ENCODE peak calls at places on chromosomes 3 and 15, in four cellular contexts. Q is progenitor cell of endocrine pancreas, Y is endothelial cell, W is foreskin fibroblast. R is an unnamed sample.
A peak's percentile ranks its signal among the peaks of the same experiment; 100 is the strongest.

GRCh38 chr3:161149529-161149928 is 44.4 kb upstream of the B3GALNT1 start:
- DNase-seq in Q (no peak), Y (no peak), W (peak; percentile 15), R (no peak)

GRCh38 chr15:49075876-49076275 is 29.6 kb upstream of the SECISBP2L start:
- DNase-seq in Q (no peak), Y (no peak), W (no peak), R (no peak)

GRCh38 chr3:159872374-159873109 is 116.1 kb upstream of the IL12A start:
- DNase-seq in Q (no peak), Y (no peak), W (peak; percentile 78), R (no peak)

GRCh38 chr3:87350367-87351199 is 74.2 kb upstream of the POU1F1 start:
- DNase-seq in Q (no peak), Y (peak; percentile 9), W (peak; percentile 28), R (peak; percentile 7)

GRCh38 chr15:55588070-55588817 is at the start of gene PYGO1:
- DNase-seq in Q (peak; percentile 56), Y (peak; percentile 68), W (peak; percentile 54), R (peak; percentile 77)

GRCh38 chr3:112793311-112794081 is 53.2 kb downstream of the CD200R1L start:
- DNase-seq in Q (no peak), Y (no peak), W (no peak), R (no peak)

GRCh38 chr15:74928771-74929198 is 9.1 kb downstream of the COX5A start:
- DNase-seq in Q (no peak), Y (no peak), W (no peak), R (no peak)

GRCh38 chr15:101121511-101122090 is 130.2 kb downstream of the CHSY1 start:
- DNase-seq in Q (peak; percentile 22), Y (peak; percentile 56), W (peak; percentile 54), R (peak; percentile 69)

GRCh38 chr3:8840556-8840955 is 71.1 kb upstream of the OXTR start:
- DNase-seq in Q (no peak), Y (no peak), W (peak; percentile 20), R (no peak)

GRCh38 chr3:186247821-186248814 is 113.9 kb downstream of the DGKG start:
- DNase-seq in Q (no peak), Y (no peak), W (no peak), R (no peak)

GRCh38 chr15:89171136-89172072 is 50.0 kb downstream of the RLBP1 start:
- DNase-seq in Q (peak; percentile 55), Y (peak; percentile 78), W (peak; percentile 10), R (peak; percentile 65)

GRCh38 chr15:78715439-78715838 is 74.4 kb upstream of the CHRNB4 start:
- DNase-seq in Q (no peak), Y (no peak), W (no peak), R (no peak)

GRCh38 chr3:148202386-148202785 is 495.3 kb upstream of the AGTR1 start:
- DNase-seq in Q (no peak), Y (no peak), W (no peak), R (no peak)
- TF ChIP-seq CTCF in Q (peak; percentile 28), Y (no peak), W (no peak), R (no peak)

DNA sequence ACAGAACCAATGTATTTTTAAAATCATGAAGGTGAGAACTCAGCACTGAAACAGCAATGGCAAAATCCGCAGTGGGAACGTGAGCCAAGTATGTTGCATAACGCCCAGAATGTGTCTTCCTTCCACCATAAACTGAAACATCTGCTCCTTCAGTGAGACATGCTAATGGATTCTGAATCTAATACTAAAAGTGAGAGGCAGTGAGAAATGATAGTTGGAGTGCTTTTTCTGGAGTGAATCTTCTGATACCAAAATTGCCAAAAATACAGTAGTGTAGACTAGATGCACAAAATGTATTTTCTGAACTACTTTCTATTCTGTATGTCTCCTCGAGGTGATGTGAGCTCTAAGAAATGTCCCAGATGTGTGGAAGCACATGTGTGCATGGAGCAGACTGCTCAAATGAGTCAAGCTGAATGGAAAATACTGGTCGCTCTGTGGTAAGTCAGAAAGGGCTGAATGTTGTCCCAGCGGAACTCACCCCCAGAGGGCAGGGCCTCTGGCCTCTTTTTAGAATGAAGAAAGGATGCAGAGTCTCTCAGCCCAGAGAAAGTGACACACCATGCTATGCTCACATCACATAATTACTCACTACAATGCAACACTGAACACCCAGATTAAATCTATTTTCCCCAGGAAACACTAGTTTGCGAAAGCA is 73.0 kb downstream of the ATP10A start:
- DNase-seq in Q (no peak), Y (no peak), W (peak; percentile 92), R (no peak)
- TF ChIP-seq CTCF in Q (no peak), Y (no peak), W (no peak), R (no peak)

DNA sequence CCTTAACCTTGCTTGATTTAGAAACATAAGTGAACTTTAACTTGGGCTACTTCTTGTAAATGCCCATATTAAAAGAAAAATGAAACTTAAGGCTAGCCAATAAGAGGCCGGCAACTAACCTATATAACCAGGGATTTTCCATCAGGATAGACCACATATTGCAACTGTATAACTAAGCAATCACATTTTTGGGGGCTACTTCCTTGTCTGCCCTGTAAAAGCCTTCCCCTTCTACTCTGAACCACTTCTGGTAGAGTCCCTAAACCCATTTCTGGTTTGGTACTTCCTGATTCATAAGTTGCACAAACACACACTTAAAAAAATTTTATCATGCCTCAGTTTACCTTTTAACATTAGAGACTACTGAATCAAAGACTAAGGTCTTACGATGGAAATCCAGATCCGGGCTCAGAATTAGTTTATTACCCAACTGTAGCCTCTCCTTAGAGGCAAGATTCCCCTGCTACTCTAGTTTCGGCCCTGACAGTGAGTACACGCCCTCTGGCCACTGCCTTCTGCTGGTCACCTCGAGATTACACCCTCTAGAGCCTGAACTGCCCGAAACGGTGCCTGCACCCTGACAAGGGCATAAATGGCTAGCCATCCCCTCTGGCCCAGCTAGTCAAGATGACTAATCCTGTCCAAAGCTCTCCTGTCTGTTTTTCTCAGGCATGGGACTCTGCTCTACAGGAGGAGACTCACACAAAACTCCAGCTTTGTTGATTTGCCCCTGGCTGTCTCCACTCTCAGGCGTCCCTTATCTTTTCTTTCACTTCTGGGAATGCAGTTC is 150.7 kb upstream of the UBE2E2 start:
- DNase-seq in Q (no peak), Y (no peak), W (no peak), R (no peak)
- TF ChIP-seq CTCF in Q (peak; percentile 18), Y (no peak), W (no peak), R (no peak)

DNA sequence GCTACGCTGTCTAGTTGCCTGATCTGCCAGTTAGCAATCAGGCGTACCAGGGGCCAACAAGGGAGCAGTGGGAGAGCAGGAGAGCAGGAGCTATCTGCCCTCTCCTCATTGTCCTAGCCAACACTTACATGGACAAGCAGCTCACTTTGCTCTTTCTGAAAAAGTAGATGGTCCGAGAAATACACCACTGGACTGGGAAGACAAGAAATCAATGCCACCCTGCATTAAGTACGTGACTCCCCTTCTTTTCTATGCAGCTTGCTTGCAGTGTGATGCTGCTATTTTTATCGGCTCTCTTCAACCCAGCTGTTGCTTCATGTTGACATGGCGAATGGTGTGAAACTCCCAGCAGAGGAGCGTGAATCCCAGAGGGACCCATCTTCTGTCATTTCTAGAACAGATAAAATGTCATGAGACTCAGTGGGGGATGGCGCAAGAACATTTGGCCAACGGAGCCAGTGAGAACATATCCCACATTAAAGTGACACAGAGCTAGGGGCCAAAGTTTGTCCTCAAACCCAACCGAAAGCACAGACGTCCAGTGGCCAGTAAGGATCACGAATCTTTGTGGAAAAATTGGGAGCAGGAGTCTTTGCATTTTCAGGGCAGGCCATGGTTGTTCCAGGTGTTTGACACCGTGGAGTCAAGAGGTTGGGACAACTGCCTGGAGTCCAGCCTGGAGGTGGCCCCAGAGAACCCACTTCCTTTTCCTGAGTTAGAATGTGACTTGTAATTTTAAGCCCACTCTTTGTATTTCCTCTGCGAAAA is 53.7 kb upstream of the MEF2A start:
- DNase-seq in Q (no peak), Y (no peak), W (no peak), R (no peak)
- TF ChIP-seq CTCF in Q (no peak), Y (no peak), W (no peak), R (no peak)

DNA sequence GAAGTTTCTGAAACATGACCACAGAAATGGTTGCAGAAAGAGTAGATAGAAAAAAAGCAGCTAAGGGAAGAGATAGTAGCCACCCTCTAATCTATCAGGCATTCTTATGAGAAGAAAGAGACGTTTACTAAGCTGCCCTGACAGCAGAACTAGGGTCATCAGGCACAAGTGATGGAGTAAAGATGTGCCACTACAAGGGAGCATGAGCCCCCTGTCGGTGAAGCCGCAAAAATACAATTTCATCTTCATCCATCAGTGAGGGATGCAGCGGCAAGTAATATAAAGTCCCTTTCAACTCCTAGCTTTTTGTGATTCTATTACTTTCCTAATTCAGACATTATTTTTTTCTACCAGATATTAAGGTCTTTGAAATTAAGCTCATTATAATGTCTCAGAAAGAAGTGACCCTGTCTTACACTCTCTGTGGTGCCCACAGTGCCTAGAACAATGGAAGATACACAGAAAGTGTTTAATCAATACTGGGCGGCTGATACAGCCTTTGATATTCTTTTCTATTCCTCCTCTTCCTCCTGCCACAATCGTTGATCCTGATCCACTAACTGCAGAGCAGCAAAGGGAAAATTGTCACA is 651.6 kb downstream of the NTRK3 start:
- DNase-seq in Q (no peak), Y (peak; percentile 40), W (no peak), R (peak; percentile 44)
- TF ChIP-seq CTCF in Q (peak; percentile 78), Y (peak; percentile 78), W (peak; percentile 32), R (peak; percentile 73)

GRCh38 chr3:10883478-10884234 is 67.6 kb downstream of the SLC6A11 start:
- DNase-seq in Q (no peak), Y (peak; percentile 51), W (no peak), R (peak; percentile 36)
- TF ChIP-seq CTCF in Q (peak; percentile 67), Y (peak; percentile 51), W (peak; percentile 37), R (peak; percentile 43)

GRCh38 chr3:128489860-128490649 is 2.9 kb downstream of the GATA2 start:
- DNase-seq in Q (no peak), Y (peak; percentile 61), W (no peak), R (peak; percentile 70)
- TF ChIP-seq CTCF in Q (peak; percentile 35), Y (no peak), W (no peak), R (no peak)